ENCODE peak calls at places on chromosomes 16 and 17, in nine cellular contexts. M is SK-N-SH; Y is COR-L47; E is kidney glomerular epithelial cell; A is KBM-7; O is upper lobe of right lung; X is naive thymus-derived CD8-positive, alpha-beta T cell; H is smooth muscle cell of the brain vasculature; T is H54. I is an unnamed sample.

GRCh38 chr16:89598199-89598598 is 15.2 kb upstream of the DPEP1 start:
- DNase-seq in Y (no peak), E (no peak), T (peak; percentile 60), X (no peak), M (no peak), A (peak; percentile 31), O (no peak), H (no peak), I (no peak)

GRCh38 chr16:9261376-9261775 is 169.9 kb downstream of the HAPSTR1 start:
- DNase-seq in E (no peak), T (no peak), M (no peak), X (no peak), A (no peak), H (no peak), O (no peak), Y (no peak), I (no peak)

GRCh38 chr17:1362065-1362848 is 37.8 kb downstream of the YWHAE start:
- DNase-seq in A (no peak), O (no peak), M (no peak), X (no peak), H (no peak), Y (no peak), E (no peak), T (no peak), I (no peak)

GRCh38 chr17:38569701-38570512 is 35.8 kb downstream of the SRCIN1 start:
- DNase-seq in E (no peak), A (no peak), O (no peak), Y (no peak), M (peak; percentile 55), X (no peak), H (no peak), T (no peak), I (no peak)

GRCh38 chr17:4583796-4584124 is 569 bp upstream of the SMTNL2 start:
- DNase-seq in O (no peak), E (peak; percentile 39), T (no peak), Y (peak; percentile 9), M (peak; percentile 79), H (no peak), A (peak; percentile 43), X (peak; percentile 7), I (no peak)

GRCh38 chr17:31241116-31241515 is 55.9 kb downstream of the OMG start:
- DNase-seq in X (no peak), M (no peak), E (no peak), O (no peak), T (no peak), Y (no peak), A (no peak), H (no peak), I (no peak)

GRCh38 chr16:70418274-70418992 is 20.5 kb downstream of the ST3GAL2 start:
- DNase-seq in O (no peak), X (peak; percentile 30), Y (no peak), A (no peak), H (no peak), T (no peak), E (no peak), M (no peak), I (no peak)

GRCh38 chr17:47275245-47275984 is 21.8 kb downstream of the ITGB3 start:
- DNase-seq in O (no peak), X (no peak), A (no peak), M (peak; percentile 93), T (no peak), Y (no peak), E (peak; percentile 85), H (peak; percentile 82), I (no peak)

I was measured in mesenteric fat pad.